ENCODE peak calls at places on chromosomes 5 and 9, in seven cellular contexts. G is effector memory CD8-positive, alpha-beta T cell; N is T-helper 9 cell; O is stimulated activated CD8-positive, alpha-beta memory T cell treated with anti-CD3 and anti-CD28 coated beads, Interleukin-4, amount 100 ng/mL, for 1 hour; J is ELR; P is AG20443; A is neuronal stem cell. D is an unnamed sample.

GRCh38 chr9:136509549-136509948 is 26.7 kb upstream of the SEC16A start:
- DNase-seq in G (no peak), N (no peak), O (no peak), A (no peak), P (no peak), J (no peak), D (no peak)

GRCh38 chr9:94801242-94801641 is 74.7 kb downstream of the AOPEP start:
- DNase-seq in G (no peak), A (no peak), O (no peak), P (no peak), N (no peak), J (peak), D (no peak)

GRCh38 chr9:136554870-136555269 is 9.0 kb upstream of the NOTCH1 start:
- DNase-seq in P (no peak), O (no peak), N (no peak), A (no peak), G (no peak), J (no peak), D (no peak)

GRCh38 chr5:75667586-75667985 is 49.7 kb downstream of the POC5 start:
- DNase-seq in P (no peak), O (no peak), G (no peak), N (no peak), A (no peak), J (peak), D (no peak)

GRCh38 chr9:134939836-134940235 is 22.1 kb upstream of the FCN1 start:
- DNase-seq in A (no peak), N (no peak), P (no peak), J (no peak), G (no peak), O (no peak), D (no peak)

GRCh38 chr9:135568026-135568425 is 6.5 kb downstream of the PAEP start:
- DNase-seq in J (no peak), P (no peak), G (no peak), N (no peak), A (no peak), O (no peak), D (no peak)

GRCh38 chr5:110109685-110110084 is 420.0 kb downstream of the MAN2A1 start:
- DNase-seq in A (no peak), P (no peak), O (no peak), N (no peak), J (no peak), G (no peak), D (no peak)

GRCh38 chr9:5336683-5337082 is 3.0 kb downstream of the RLN1 start:
- DNase-seq in N (peak), A (no peak), J (no peak), P (no peak), G (no peak), O (no peak), D (no peak)

GRCh38 chr9:115115924-115116323 is 2.0 kb downstream of the TNC start:
- DNase-seq in A (no peak), N (no peak), P (peak), G (no peak), O (no peak), J (peak), D (no peak)

GRCh38 chr9:116501871-116502270 is 185.2 kb upstream of the TRIM32 start:
- DNase-seq in N (no peak), O (no peak), A (no peak), G (no peak), J (peak), P (peak), D (no peak)

GRCh38 chr9:87249029-87249428 is 248.6 kb upstream of the DAPK1 start:
- DNase-seq in J (no peak), A (no peak), P (no peak), N (no peak), G (no peak), O (no peak), D (no peak)

GRCh38 chr5:143315929-143316328 is 87.6 kb downstream of the NR3C1 start:
- DNase-seq in N (no peak), O (no peak), A (no peak), P (no peak), G (no peak), J (no peak), D (no peak)

GRCh38 chr9:15253197-15253596 is 53.8 kb downstream of the TTC39B start:
- DNase-seq in G (no peak), N (no peak), O (no peak), A (no peak), J (peak), P (no peak), D (no peak)

GRCh38 chr5:60972225-60972624 is 27.2 kb downstream of the NDUFAF2 start:
- DNase-seq in A (no peak), J (no peak), P (no peak), O (no peak), N (no peak), G (no peak), D (no peak)

GRCh38 chr5:125446986-125447385 is 700.5 kb upstream of the ZNF608 start:
- DNase-seq in P (no peak), N (no peak), O (no peak), A (no peak), G (no peak), J (no peak), D (no peak)

GRCh38 chr9:117704024-117704575 is at the start of gene TLR4:
- DNase-seq in J (peak), G (no peak), N (no peak), O (no peak), P (peak), A (peak), D (no peak)

GRCh38 chr5:94618029-94618492 is 343 bp downstream of the KIAA0825 start:
- DNase-seq in O (peak), N (no peak), P (peak), G (no peak), A (no peak), J (peak), D (no peak)

GRCh38 chr9:74824654-74825053 is 63.1 kb downstream of the TRPM6 start:
- DNase-seq in O (no peak), G (no peak), N (no peak), A (no peak), J (no peak), P (no peak), D (no peak)

GRCh38 chr9:135862781-135863180 is 44.6 kb downstream of the CAMSAP1 start:
- DNase-seq in O (no peak), P (no peak), A (no peak), J (no peak), G (no peak), N (no peak), D (no peak)

GRCh38 chr9:3527653-3527960 is 1.8 kb upstream of the RFX3 start:
- DNase-seq in N (no peak), A (no peak), P (no peak), J (peak), O (no peak), G (no peak), D (no peak)

GRCh38 chr5:16565118-16565517 is 51.7 kb downstream of the RETREG1 start:
- DNase-seq in O (no peak), N (no peak), G (no peak), A (no peak), J (no peak), P (no peak), D (no peak)

GRCh38 chr9:38422555-38423245 is 1.6 kb downstream of the IGFBPL1 start:
- DNase-seq in J (no peak), G (no peak), A (no peak), P (no peak), N (no peak), O (no peak), D (no peak)

GRCh38 chr9:4850611-4851010 is 57.9 kb downstream of the RCL1 start:
- DNase-seq in A (no peak), J (no peak), G (no peak), O (no peak), N (no peak), P (no peak), D (no peak)

GRCh38 chr9:100452894-100453293 is 20.1 kb upstream of the TMEFF1 start:
- DNase-seq in N (no peak), A (no peak), G (no peak), O (no peak), J (no peak), P (no peak), D (no peak)

GRCh38 chr5:136006767-136007251 is 22.0 kb upstream of the TGFBI start:
- DNase-seq in A (no peak), G (no peak), J (peak), N (no peak), O (no peak), P (peak), D (no peak)

GRCh38 chr9:631596-631995 is 209.9 kb upstream of the DMRT1 start:
- DNase-seq in G (no peak), N (no peak), P (no peak), O (no peak), J (peak), A (no peak), D (no peak)

GRCh38 chr5:157265714-157266285 is at the start of gene CYFIP2:
- DNase-seq in G (peak), N (peak), J (peak), P (peak), A (peak), O (peak), D (peak)

GRCh38 chr9:114504341-114505186 is 709 bp downstream of the WHRN start:
- DNase-seq in A (peak), G (peak), P (peak), O (no peak), N (no peak), J (peak), D (peak)

GRCh38 chr5:92909545-92909962 is 671.5 kb downstream of the NR2F1-AS1 start:
- DNase-seq in P (no peak), J (peak), O (no peak), G (no peak), N (no peak), A (peak), D (peak)

GRCh38 chr5:78162253-78162862 is 132.1 kb downstream of the AP3B1 start:
- DNase-seq in P (peak), O (no peak), A (peak), G (no peak), N (no peak), J (peak), D (no peak)

GRCh38 chr5:94375801-94376200 is 242.6 kb downstream of the KIAA0825 start:
- DNase-seq in A (no peak), J (peak), G (no peak), N (no peak), O (no peak), P (no peak), D (no peak)

GRCh38 chr9:97854696-97855485 is 1.9 kb downstream of the FOXE1 start:
- DNase-seq in O (no peak), P (no peak), A (no peak), N (no peak), J (no peak), G (no peak), D (no peak)

GRCh38 chr5:154476343-154477213 is 1.4 kb downstream of the HAND1 start:
- DNase-seq in A (no peak), J (no peak), O (no peak), G (no peak), P (no peak), N (no peak), D (no peak)

GRCh38 chr5:150176745-150177485 is 10.3 kb downstream of the CDX1 start:
- DNase-seq in J (no peak), A (no peak), O (no peak), N (no peak), P (no peak), G (no peak), D (no peak)

D was measured in progenitor cell of endocrine pancreas.